ENCODE peak calls at places on chromosomes 12 and 14, in five cellular contexts. R, Y, E, W and P are unnamed samples.

GRCh38 chr14:76104802-76105355 is 46.8 kb upstream of the GPATCH2L start:
- DNase-seq in R (no peak), Y (no peak), E (no peak), W (no peak), P (no peak)

GRCh38 chr14:48563465-48563864 is 888.1 kb upstream of the MDGA2 start:
- DNase-seq in R (peak; percentile 22), E (no peak), Y (no peak), W (no peak), P (no peak)

GRCh38 chr14:95482967-95483842 is 33.2 kb downstream of the SYNE3 start:
- DNase-seq in W (no peak), E (no peak), Y (peak; percentile 86), R (peak; percentile 97), P (peak; percentile 98)

GRCh38 chr14:90137807-90138206 is 76.0 kb downstream of the KCNK13 start:
- DNase-seq in Y (no peak), W (no peak), R (peak; percentile 17), E (no peak), P (no peak)

GRCh38 chr14:55438066-55438683 is 2.2 kb downstream of the TBPL2 start:
- DNase-seq in Y (no peak), E (peak; percentile 29), W (no peak), R (peak; percentile 73), P (peak; percentile 85)

GRCh38 chr12:13851828-13852227 is 129.6 kb downstream of the GRIN2B start:
- DNase-seq in Y (no peak), W (no peak), E (peak; percentile 88), R (no peak), P (no peak)

GRCh38 chr12:29565727-29566126 is 68.2 kb upstream of the OVCH1 start:
- DNase-seq in R (no peak), E (no peak), W (no peak), Y (no peak), P (no peak)

GRCh38 chr14:95056476-95056875 is 100.9 kb downstream of the DICER1 start:
- DNase-seq in Y (no peak), W (no peak), E (no peak), R (no peak), P (no peak)

GRCh38 chr12:118922405-118922804 is 58.9 kb upstream of the SRRM4 start:
- DNase-seq in Y (no peak), R (no peak), E (peak; percentile 51), W (no peak), P (no peak)

DNA sequence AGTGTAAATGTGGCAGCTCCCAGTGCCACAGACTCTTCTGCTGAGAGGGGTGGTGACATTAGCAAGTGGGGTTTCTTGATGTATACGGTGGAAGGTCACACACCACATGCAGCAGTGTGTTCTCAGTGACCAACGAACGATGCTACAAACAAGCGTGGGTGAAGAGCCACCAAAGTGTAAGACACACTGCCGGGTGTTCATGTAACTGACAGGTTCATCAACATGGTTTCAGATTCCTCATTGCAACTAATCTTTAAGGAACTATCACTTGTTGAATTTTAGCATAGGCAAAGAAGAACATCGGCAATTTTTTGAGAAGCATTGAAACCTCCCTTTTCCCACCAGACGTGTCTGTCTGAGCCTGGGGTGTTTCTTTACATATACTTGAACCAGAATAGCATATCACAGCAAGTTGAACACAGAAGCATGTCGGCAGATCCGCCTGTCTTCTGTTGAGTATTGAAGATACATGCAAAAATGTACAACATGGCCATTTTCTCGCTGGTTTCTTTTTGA is 58.8 kb downstream of the PPP2R5C start:
- DNase-seq in Y (no peak), E (no peak), W (no peak), R (no peak), P (no peak)
- H3K27ac ChIP-seq in Y (no peak overlapping the region), E (no peak overlapping the region), W (peak overlapping the region; percentile 97), R (no peak overlapping the region), P (no peak overlapping the region)

DNA sequence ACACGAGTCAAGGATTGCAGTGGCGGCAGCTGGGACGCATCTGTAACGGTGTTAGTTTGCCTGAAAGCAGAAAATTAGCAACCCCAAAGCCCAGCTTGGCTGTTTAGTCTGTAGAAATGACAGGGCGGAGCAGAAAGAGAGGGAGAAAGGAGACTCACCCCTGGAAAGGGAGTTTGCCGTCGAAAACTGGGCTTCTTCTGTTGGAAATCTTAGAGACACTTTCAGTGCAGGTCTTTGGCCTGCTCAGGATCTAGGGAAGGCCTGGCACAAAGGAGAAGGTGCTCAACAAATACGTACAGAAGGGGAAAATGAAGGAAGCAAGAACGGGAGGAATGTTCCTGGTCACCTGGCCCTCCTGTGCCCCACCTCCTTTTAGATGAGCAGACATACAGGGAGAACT is 862 bp upstream of the MYF5 start:
- DNase-seq in R (no peak), W (no peak), Y (no peak), E (no peak), P (no peak)
- H3K4me1 ChIP-seq in R (no peaks in the 10 kb centered on the region), W (no peaks in the 10 kb centered on the region), Y (no peaks in the 10 kb centered on the region), E (peaks cover 2% of the 10 kb centered on the region), P (peaks cover 3% of the 10 kb centered on the region)

GRCh38 chr12:27780612-27781408 is 774 bp upstream of the MANSC4 start:
- DNase-seq in E (peak; percentile 14), R (peak; percentile 47), Y (peak; percentile 29), W (no peak), P (peak; percentile 70)

GRCh38 chr12:27779416-27779815 is 617 bp upstream of the KLHL42 start:
- DNase-seq in R (no peak), W (no peak), Y (peak; percentile 29), E (no peak), P (peak; percentile 79)

GRCh38 chr12:27782481-27782880 is 2.4 kb upstream of the MANSC4 start:
- DNase-seq in Y (no peak), W (no peak), E (no peak), R (no peak), P (peak; percentile 74)

GRCh38 chr12:27779837-27780611 is at the start of the genes KLHL42 and MANSC4:
- DNase-seq in W (peak; percentile 73), R (peak; percentile 73), Y (peak; percentile 79), E (peak; percentile 73), P (peak; percentile 96)

GRCh38 chr12:27781680-27782079 is 1.6 kb upstream of the MANSC4 start:
- DNase-seq in E (no peak), R (peak; percentile 67), Y (no peak), W (no peak), P (no peak)
- H3K27ac ChIP-seq in E (peak overlapping the region; percentile 23), R (peak overlapping the region; percentile 55), Y (peak overlapping the region; percentile 97), W (peak overlapping the region; percentile 8), P (peak overlapping the region; percentile 5)

GRCh38 chr12:12717586-12718381 is 616 bp downstream of the CDKN1B start:
- DNase-seq in Y (no peak), R (no peak), W (peak; percentile 47), E (no peak), P (no peak)

GRCh38 chr12:12716845-12717585 is at the start of gene CDKN1B:
- DNase-seq in E (peak; percentile 75), R (peak; percentile 94), Y (peak; percentile 94), W (peak; percentile 85), P (peak; percentile 97)

GRCh38 chr12:12715459-12716150 is 1.6 kb upstream of the CDKN1B start:
- DNase-seq in Y (no peak), R (no peak), W (peak; percentile 46), E (no peak), P (no peak)

GRCh38 chr12:12715128-12715458 is 2.1 kb upstream of the CDKN1B start:
- DNase-seq in W (no peak), Y (no peak), E (no peak), R (no peak), P (no peak)

DNA sequence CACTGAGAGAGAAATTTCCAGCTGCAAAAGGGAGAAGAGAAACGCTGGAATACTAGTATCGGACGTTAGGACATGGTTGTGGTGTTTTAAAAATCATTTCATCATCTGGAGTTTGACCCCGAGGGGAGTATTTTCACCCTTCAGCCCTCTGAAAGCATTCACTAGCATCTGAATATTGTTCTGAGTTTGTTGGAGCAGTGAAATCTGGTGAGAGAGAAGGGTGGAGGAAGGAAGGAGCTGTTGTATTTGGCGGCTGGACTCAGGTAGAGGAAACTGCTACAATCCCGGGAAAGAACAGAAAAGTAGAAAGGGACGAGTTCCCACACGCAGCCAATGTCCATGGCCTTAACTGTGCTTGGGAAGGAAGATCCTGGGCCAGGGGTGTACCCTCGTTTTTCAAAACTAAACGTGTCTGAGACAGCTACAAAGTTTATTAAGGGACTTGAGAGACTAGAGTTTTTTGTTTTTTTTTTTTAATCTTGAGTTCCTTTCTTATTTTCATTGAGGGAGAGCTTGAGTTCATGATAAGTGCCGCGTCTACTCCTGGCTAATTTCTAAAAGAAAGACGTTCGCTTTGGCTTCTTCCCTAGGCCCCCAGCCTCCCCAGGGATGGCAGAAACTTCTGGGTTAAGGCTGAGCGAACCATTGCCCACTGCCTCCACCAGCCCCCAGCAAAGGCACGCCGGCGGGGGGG is 870 bp upstream of the CDKN1B start:
- DNase-seq in W (no peak), R (peak; percentile 31), E (no peak), Y (no peak), P (no peak)
- H3K4me1 ChIP-seq in W (peaks cover 18% of the 10 kb centered on the region), R (peaks cover 20% of the 10 kb centered on the region), E (peaks cover 21% of the 10 kb centered on the region), Y (no peaks in the 10 kb centered on the region), P (peaks cover 36% of the 10 kb centered on the region)

GRCh38 chr14:85438001-85438400 is 91.9 kb upstream of the FLRT2 start:
- DNase-seq in W (no peak), Y (no peak), R (no peak), E (no peak), P (no peak)

GRCh38 chr14:85441909-85442643 is 87.9 kb upstream of the FLRT2 start:
- DNase-seq in Y (no peak), R (no peak), W (no peak), E (no peak), P (no peak)

GRCh38 chr14:85438613-85439012 is 91.3 kb upstream of the FLRT2 start:
- DNase-seq in Y (no peak), W (no peak), R (no peak), E (no peak), P (no peak)

GRCh38 chr14:85437143-85437542 is 92.8 kb upstream of the FLRT2 start:
- DNase-seq in E (no peak), W (no peak), R (peak; percentile 80), Y (no peak), P (peak; percentile 78)

DNA sequence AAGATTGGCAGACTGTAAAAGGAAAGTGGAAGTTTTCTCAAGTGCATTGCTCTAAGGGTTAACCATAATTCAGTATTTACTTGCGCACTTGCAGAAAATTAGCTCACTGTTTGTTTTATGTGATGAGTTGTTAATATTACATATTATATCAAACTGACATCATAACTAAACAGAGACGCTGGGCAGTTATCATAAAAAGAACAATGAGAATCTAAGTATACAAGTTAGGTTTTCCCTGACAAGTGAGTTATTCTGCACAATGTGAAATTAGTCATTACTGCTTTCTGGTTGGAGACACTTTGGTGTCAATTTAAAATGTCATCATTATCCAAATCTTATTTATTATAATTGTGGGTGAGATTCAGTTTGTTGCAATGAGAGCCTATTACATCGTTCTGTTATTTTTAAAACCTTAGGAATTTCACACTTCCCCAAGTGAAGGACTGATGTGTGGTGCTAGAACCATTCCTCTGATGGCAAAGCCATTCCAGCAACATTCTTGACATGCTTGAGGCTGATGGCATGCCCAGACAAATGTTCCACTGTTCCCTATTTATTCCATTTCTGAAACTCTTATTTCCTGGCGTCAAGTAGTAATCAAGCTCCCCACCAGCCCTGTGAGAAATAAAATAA is 90.1 kb upstream of the FLRT2 start:
- DNase-seq in R (no peak), E (no peak), Y (no peak), W (no peak), P (no peak)
- H3K27ac ChIP-seq in R (no peak overlapping the region), E (no peak overlapping the region), Y (no peak overlapping the region), W (no peak overlapping the region), P (no peak overlapping the region)